ENCODE peak calls at places on chromosomes 11 and 22, in nine cellular contexts. B is vagina, L is lower leg skin, P is HCT116, D is Peyer's patch, N is tibial nerve, O is esophagus squamous epithelium, G is transverse colon, U is right lobe of liver. I is an unnamed sample.

GRCh38 chr11:2741377-2742131 is 41.8 kb upstream of the KCNQ1OT1 start:
- DNase-seq in B (no peak), L (no peak), P (no peak), D (peak; percentile 47), N (no peak), O (no peak), G (no peak), U (no peak), I (no peak)

GRCh38 chr22:45599836-45600577 is 71.6 kb upstream of the ATXN10 start:
- DNase-seq in B (no peak), L (no peak), P (no peak), D (peak; percentile 31), N (no peak), O (no peak), G (peak; percentile 40), U (no peak), I (no peak)

GRCh38 chr22:38881997-38882396 is 10.0 kb upstream of the CBX6 start:
- DNase-seq in B (no peak), L (no peak), P (no peak), D (no peak), N (no peak), O (no peak), G (no peak), U (no peak), I (no peak)

GRCh38 chr11:70034740-70035365 is 43.3 kb upstream of the ANO1 start:
- DNase-seq in B (peak; percentile 52), L (peak; percentile 58), P (no peak), D (no peak), N (no peak), O (no peak), G (no peak), U (peak; percentile 82), I (peak; percentile 89)

GRCh38 chr11:126337121-126337471 is 18.4 kb upstream of the ST3GAL4 start:
- DNase-seq in B (no peak), L (no peak), P (no peak), D (no peak), N (no peak), O (no peak), G (no peak), U (no peak), I (no peak)

GRCh38 chr22:28931844-28932561 is 48.6 kb downstream of the ZNRF3 start:
- DNase-seq in B (no peak), L (peak; percentile 17), P (no peak), D (no peak), N (no peak), O (no peak), G (no peak), U (no peak), I (no peak)

GRCh38 chr11:27211370-27212127 is 151.5 kb downstream of the CCDC34 start:
- DNase-seq in B (no peak), L (no peak), P (peak; percentile 7), D (no peak), N (no peak), O (no peak), G (no peak), U (no peak), I (no peak)

GRCh38 chr11:61728940-61729219 is 23.6 kb upstream of the MYRF start:
- DNase-seq in B (no peak), L (no peak), P (peak; percentile 52), D (no peak), N (no peak), O (no peak), G (no peak), U (no peak), I (no peak)

GRCh38 chr22:19402642-19403191 is 28.8 kb downstream of the HIRA start:
- DNase-seq in B (no peak), L (no peak), P (no peak), D (no peak), N (no peak), O (no peak), G (no peak), U (peak; percentile 4), I (no peak)

GRCh38 chr11:69773626-69774353 is 1.4 kb downstream of the FGF4 start:
- DNase-seq in B (no peak), L (no peak), P (no peak), D (no peak), N (no peak), O (no peak), G (no peak), U (no peak), I (no peak)

GRCh38 chr11:84193706-84194105 is 907.5 kb upstream of the CCDC90B start:
- DNase-seq in B (no peak), L (no peak), P (no peak), D (no peak), N (no peak), O (no peak), G (no peak), U (no peak), I (no peak)

GRCh38 chr11:7525424-7525823 is 11.6 kb downstream of the PPFIBP2 start:
- DNase-seq in B (no peak), L (no peak), P (no peak), D (no peak), N (no peak), O (no peak), G (no peak), U (peak; percentile 92), I (no peak)

GRCh38 chr11:9219572-9219971 is 45.6 kb downstream of the DENND5A start:
- DNase-seq in B (no peak), L (no peak), P (no peak), D (no peak), N (no peak), O (no peak), G (no peak), U (no peak), I (no peak)

GRCh38 chr11:122038543-122038942 is 77.5 kb downstream of the BLID start:
- DNase-seq in B (no peak), L (no peak), P (no peak), D (no peak), N (no peak), O (no peak), G (no peak), U (no peak), I (no peak)

GRCh38 chr11:41781441-41781840 is 322.0 kb upstream of the LRRC4C start:
- DNase-seq in B (no peak), L (no peak), P (no peak), D (no peak), N (no peak), O (no peak), G (no peak), U (no peak), I (no peak)

GRCh38 chr11:30585067-30585891 is 874 bp downstream of the MPPED2 start:
- DNase-seq in B (no peak), L (peak; percentile 88), P (no peak), D (peak; percentile 46), N (no peak), O (no peak), G (no peak), U (peak; percentile 46), I (no peak)

GRCh38 chr11:6576471-6577373 is 26.7 kb downstream of the RRP8 start:
- DNase-seq in B (no peak), L (no peak), P (no peak), D (no peak), N (no peak), O (no peak), G (no peak), U (no peak), I (peak; percentile 83)

GRCh38 chr11:119101759-119102423 is at the start of gene DPAGT1:
- DNase-seq in B (peak; percentile 98), L (peak; percentile 97), P (peak; percentile 98), D (peak; percentile 86), N (peak; percentile 77), O (peak; percentile 65), G (peak; percentile 92), U (peak; percentile 92), I (peak; percentile 97)
- TF ChIP-seq POLR2A in B (peak; percentile 9), L (no peak), P (no peak), D (peak; percentile 52), N (no peak), O (no peak), G (no peak), U (peak; percentile 6), I (no peak)

GRCh38 chr11:68328374-68329091 is 16.1 kb downstream of the LRP5 start:
- DNase-seq in B (no peak), L (no peak), P (no peak), D (no peak), N (no peak), O (no peak), G (peak; percentile 70), U (no peak), I (no peak)
- H3K4me3 ChIP-seq in B (no peak overlapping the region), L (no peak overlapping the region), P (no peak overlapping the region), D (no peak overlapping the region), N (no peak overlapping the region), O (no peak overlapping the region), G (no peak overlapping the region), U (no peak overlapping the region), I (no peak overlapping the region)

GRCh38 chr11:119084663-119085522 is at the start of gene HMBS:
- DNase-seq in B (peak; percentile 98), L (peak; percentile 99), P (peak; percentile 80), D (peak; percentile 97), N (peak; percentile 83), O (peak; percentile 53), G (peak; percentile 95), U (peak; percentile 96), I (peak; percentile 99)
- TF ChIP-seq POLR2A in B (no peak), L (no peak), P (peak; percentile 74), D (peak; percentile 59), N (no peak), O (peak; percentile 34), G (peak; percentile 54), U (peak; percentile 54), I (no peak)

GRCh38 chr11:19349340-19350025 is 108.7 kb upstream of the E2F8 start:
- DNase-seq in B (no peak), L (no peak), P (no peak), D (no peak), N (no peak), O (no peak), G (no peak), U (no peak), I (no peak)
- H3K4me3 ChIP-seq in B (no peak overlapping the region), L (no peak overlapping the region), P (no peak overlapping the region), D (no peak overlapping the region), N (no peak overlapping the region), O (no peak overlapping the region), G (no peak overlapping the region), U (no peak overlapping the region), I (no peak overlapping the region)